ENCODE peak calls at places on chromosomes 6 and 20, in ten cellular contexts. One of them, this sample, is unnamed.

GRCh38 chr20:43831496-43832065 is 83.1 kb upstream of the TOX2 start:
- DNase-seq in EH: no peak
- DNase-seq in midbrain: no peak
- DNase-seq in EL: no peak
- DNase-seq in RWPE1: no peak
- DNase-seq in right cardiac atrium: no peak
- DNase-seq in fibroblast of the aortic adventitia: no peak
- DNase-seq in stromal cell of bone marrow: no peak
- DNase-seq in NCI-H1930: no peak
- DNase-seq in GM23338: no peak
- DNase-seq in this sample: no peak

GRCh38 chr6:8017705-8018104 is 46.5 kb downstream of the BLOC1S5 start:
- DNase-seq in NCI-H1930: no peak
- DNase-seq in stromal cell of bone marrow: no peak
- DNase-seq in right cardiac atrium: no peak
- DNase-seq in EL: no peak
- DNase-seq in midbrain: no peak
- DNase-seq in EH: no peak
- DNase-seq in RWPE1: no peak
- DNase-seq in fibroblast of the aortic adventitia: no peak
- DNase-seq in GM23338: no peak
- DNase-seq in this sample: no peak

GRCh38 chr6:32796848-32797776 is 19.7 kb downstream of the HLA-DOB start:
- DNase-seq in EH: peak
- DNase-seq in stromal cell of bone marrow: peak
- DNase-seq in NCI-H1930: peak
- DNase-seq in RWPE1: peak
- DNase-seq in fibroblast of the aortic adventitia: peak
- DNase-seq in right cardiac atrium: peak
- DNase-seq in GM23338: peak
- DNase-seq in EL: peak
- DNase-seq in midbrain: peak
- DNase-seq in this sample: peak

GRCh38 chr20:52190437-52191131 is 995 bp downstream of the ZFP64 start:
- DNase-seq in stromal cell of bone marrow: peak
- DNase-seq in fibroblast of the aortic adventitia: peak
- DNase-seq in GM23338: peak
- DNase-seq in right cardiac atrium: no peak
- DNase-seq in midbrain: peak
- DNase-seq in RWPE1: peak
- DNase-seq in EH: peak
- DNase-seq in EL: peak
- DNase-seq in NCI-H1930: no peak
- DNase-seq in this sample: peak

GRCh38 chr20:33640287-33640686 is 21.8 kb upstream of the C20orf144 start:
- DNase-seq in EH: no peak
- DNase-seq in midbrain: no peak
- DNase-seq in NCI-H1930: no peak
- DNase-seq in right cardiac atrium: no peak
- DNase-seq in stromal cell of bone marrow: no peak
- DNase-seq in fibroblast of the aortic adventitia: no peak
- DNase-seq in RWPE1: no peak
- DNase-seq in EL: no peak
- DNase-seq in GM23338: no peak
- DNase-seq in this sample: no peak

GRCh38 chr6:161631676-161632194 is 357.9 kb upstream of the AGPAT4 start:
- DNase-seq in GM23338: no peak
- DNase-seq in right cardiac atrium: no peak
- DNase-seq in NCI-H1930: no peak
- DNase-seq in EH: peak
- DNase-seq in RWPE1: no peak
- DNase-seq in fibroblast of the aortic adventitia: peak
- DNase-seq in stromal cell of bone marrow: peak
- DNase-seq in midbrain: no peak
- DNase-seq in EL: peak
- DNase-seq in this sample: no peak

GRCh38 chr6:33018904-33019303 is 9.5 kb upstream of the HLA-DOA start:
- DNase-seq in midbrain: peak
- DNase-seq in EH: peak
- DNase-seq in GM23338: peak
- DNase-seq in right cardiac atrium: peak
- DNase-seq in fibroblast of the aortic adventitia: peak
- DNase-seq in RWPE1: no peak
- DNase-seq in stromal cell of bone marrow: peak
- DNase-seq in NCI-H1930: no peak
- DNase-seq in EL: peak
- DNase-seq in this sample: peak

GRCh38 chr20:59614714-59615113 is 10.4 kb downstream of the PHACTR3 start:
- DNase-seq in GM23338: no peak
- DNase-seq in NCI-H1930: no peak
- DNase-seq in right cardiac atrium: no peak
- DNase-seq in fibroblast of the aortic adventitia: no peak
- DNase-seq in RWPE1: no peak
- DNase-seq in midbrain: no peak
- DNase-seq in stromal cell of bone marrow: no peak
- DNase-seq in EH: no peak
- DNase-seq in EL: no peak
- DNase-seq in this sample: no peak

GRCh38 chr6:121584591-121585369 is 149.3 kb downstream of the GJA1 start:
- DNase-seq in right cardiac atrium: no peak
- DNase-seq in midbrain: no peak
- DNase-seq in EH: peak
- DNase-seq in NCI-H1930: no peak
- DNase-seq in stromal cell of bone marrow: peak
- DNase-seq in GM23338: no peak
- DNase-seq in RWPE1: no peak
- DNase-seq in EL: no peak
- DNase-seq in fibroblast of the aortic adventitia: peak
- DNase-seq in this sample: peak

GRCh38 chr20:52410746-52411317 is 219.3 kb upstream of the ZFP64 start:
- DNase-seq in midbrain: no peak
- DNase-seq in EH: no peak
- DNase-seq in right cardiac atrium: no peak
- DNase-seq in EL: no peak
- DNase-seq in stromal cell of bone marrow: peak
- DNase-seq in GM23338: no peak
- DNase-seq in NCI-H1930: no peak
- DNase-seq in RWPE1: no peak
- DNase-seq in fibroblast of the aortic adventitia: no peak
- DNase-seq in this sample: no peak

GRCh38 chr6:44735631-44735963 is 348.1 kb downstream of the CDC5L start:
- DNase-seq in GM23338: no peak
- DNase-seq in EL: peak
- DNase-seq in EH: peak
- DNase-seq in NCI-H1930: no peak
- DNase-seq in fibroblast of the aortic adventitia: peak
- DNase-seq in stromal cell of bone marrow: no peak
- DNase-seq in midbrain: no peak
- DNase-seq in RWPE1: peak
- DNase-seq in right cardiac atrium: no peak
- DNase-seq in this sample: no peak

GRCh38 chr6:667253-667927 is 10.5 kb upstream of the HUS1B start:
- DNase-seq in EH: no peak
- DNase-seq in GM23338: no peak
- DNase-seq in fibroblast of the aortic adventitia: no peak
- DNase-seq in NCI-H1930: no peak
- DNase-seq in EL: no peak
- DNase-seq in right cardiac atrium: no peak
- DNase-seq in RWPE1: no peak
- DNase-seq in midbrain: no peak
- DNase-seq in stromal cell of bone marrow: no peak
- DNase-seq in this sample: no peak

GRCh38 chr20:47258745-47259695 is 97.5 kb downstream of the ZMYND8 start:
- DNase-seq in NCI-H1930: no peak
- DNase-seq in EL: peak
- DNase-seq in fibroblast of the aortic adventitia: peak
- DNase-seq in RWPE1: no peak
- DNase-seq in midbrain: no peak
- DNase-seq in right cardiac atrium: peak
- DNase-seq in stromal cell of bone marrow: peak
- DNase-seq in EH: peak
- DNase-seq in GM23338: no peak
- DNase-seq in this sample: peak

GRCh38 chr6:42100029-42100901 is 42.2 kb downstream of the C6orf132 start:
- DNase-seq in EH: peak
- DNase-seq in RWPE1: peak
- DNase-seq in right cardiac atrium: no peak
- DNase-seq in midbrain: no peak
- DNase-seq in EL: peak
- DNase-seq in GM23338: no peak
- DNase-seq in NCI-H1930: no peak
- DNase-seq in stromal cell of bone marrow: peak
- DNase-seq in fibroblast of the aortic adventitia: peak
- DNase-seq in this sample: no peak

GRCh38 chr6:155201461-155202226 is 62.2 kb upstream of the CLDN20 start:
- DNase-seq in stromal cell of bone marrow: peak
- DNase-seq in fibroblast of the aortic adventitia: peak
- DNase-seq in right cardiac atrium: no peak
- DNase-seq in GM23338: no peak
- DNase-seq in EH: peak
- DNase-seq in RWPE1: peak
- DNase-seq in midbrain: no peak
- DNase-seq in EL: peak
- DNase-seq in NCI-H1930: no peak
- DNase-seq in this sample: no peak

GRCh38 chr6:87722831-87723726 is 21.0 kb upstream of the AKIRIN2 start:
- DNase-seq in GM23338: peak
- DNase-seq in NCI-H1930: no peak
- DNase-seq in right cardiac atrium: peak
- DNase-seq in EL: peak
- DNase-seq in midbrain: peak
- DNase-seq in fibroblast of the aortic adventitia: peak
- DNase-seq in EH: peak
- DNase-seq in RWPE1: peak
- DNase-seq in stromal cell of bone marrow: peak
- DNase-seq in this sample: peak

GRCh38 chr6:31172973-31173384 is 2.5 kb upstream of the POU5F1 start:
- DNase-seq in RWPE1: no peak
- DNase-seq in NCI-H1930: no peak
- DNase-seq in right cardiac atrium: no peak
- DNase-seq in fibroblast of the aortic adventitia: no peak
- DNase-seq in GM23338: peak
- DNase-seq in EL: no peak
- DNase-seq in EH: no peak
- DNase-seq in stromal cell of bone marrow: no peak
- DNase-seq in midbrain: no peak
- DNase-seq in this sample: no peak

GRCh38 chr20:48648482-48649051 is 179.2 kb downstream of the PREX1 start:
- DNase-seq in EL: no peak
- DNase-seq in fibroblast of the aortic adventitia: no peak
- DNase-seq in stromal cell of bone marrow: no peak
- DNase-seq in EH: no peak
- DNase-seq in RWPE1: peak
- DNase-seq in NCI-H1930: no peak
- DNase-seq in right cardiac atrium: no peak
- DNase-seq in midbrain: no peak
- DNase-seq in GM23338: no peak
- DNase-seq in this sample: no peak

GRCh38 chr20:17680128-17680835 is 1.8 kb downstream of the RRBP1 start:
- DNase-seq in fibroblast of the aortic adventitia: peak
- DNase-seq in GM23338: peak
- DNase-seq in midbrain: no peak
- DNase-seq in NCI-H1930: no peak
- DNase-seq in EL: peak
- DNase-seq in EH: peak
- DNase-seq in RWPE1: peak
- DNase-seq in right cardiac atrium: peak
- DNase-seq in stromal cell of bone marrow: no peak
- DNase-seq in this sample: no peak

GRCh38 chr6:125945378-125946141 is 11.0 kb upstream of the HINT3 start:
- DNase-seq in EH: peak
- DNase-seq in right cardiac atrium: peak
- DNase-seq in fibroblast of the aortic adventitia: peak
- DNase-seq in midbrain: no peak
- DNase-seq in RWPE1: no peak
- DNase-seq in GM23338: no peak
- DNase-seq in NCI-H1930: no peak
- DNase-seq in stromal cell of bone marrow: no peak
- DNase-seq in EL: peak
- DNase-seq in this sample: no peak

GRCh38 chr6:7229376-7230326 is 83.3 kb downstream of the SSR1 start:
- DNase-seq in stromal cell of bone marrow: no peak
- DNase-seq in EL: no peak
- DNase-seq in midbrain: no peak
- DNase-seq in RWPE1: no peak
- DNase-seq in NCI-H1930: no peak
- DNase-seq in fibroblast of the aortic adventitia: no peak
- DNase-seq in GM23338: no peak
- DNase-seq in right cardiac atrium: no peak
- DNase-seq in EH: no peak
- DNase-seq in this sample: no peak

GRCh38 chr20:5662769-5663168 is 87.4 kb upstream of the SHLD1 start:
- DNase-seq in GM23338: no peak
- DNase-seq in stromal cell of bone marrow: no peak
- DNase-seq in EL: no peak
- DNase-seq in midbrain: no peak
- DNase-seq in RWPE1: no peak
- DNase-seq in EH: no peak
- DNase-seq in right cardiac atrium: no peak
- DNase-seq in NCI-H1930: no peak
- DNase-seq in fibroblast of the aortic adventitia: no peak
- DNase-seq in this sample: no peak

GRCh38 chr20:35434085-35435005 is 3.7 kb downstream of the GDF5 start:
- DNase-seq in EL: no peak
- DNase-seq in GM23338: no peak
- DNase-seq in right cardiac atrium: peak
- DNase-seq in stromal cell of bone marrow: no peak
- DNase-seq in RWPE1: no peak
- DNase-seq in midbrain: no peak
- DNase-seq in fibroblast of the aortic adventitia: peak
- DNase-seq in NCI-H1930: no peak
- DNase-seq in EH: no peak
- DNase-seq in this sample: no peak

GRCh38 chr6:46903175-46903574 is 18.6 kb downstream of the ADGRF5 start:
- DNase-seq in GM23338: peak
- DNase-seq in midbrain: no peak
- DNase-seq in right cardiac atrium: peak
- DNase-seq in fibroblast of the aortic adventitia: no peak
- DNase-seq in RWPE1: no peak
- DNase-seq in EH: no peak
- DNase-seq in EL: no peak
- DNase-seq in NCI-H1930: no peak
- DNase-seq in stromal cell of bone marrow: no peak
- DNase-seq in this sample: no peak

GRCh38 chr6:100691972-100692371 is 189.2 kb downstream of the ASCC3 start:
- DNase-seq in RWPE1: no peak
- DNase-seq in fibroblast of the aortic adventitia: no peak
- DNase-seq in stromal cell of bone marrow: no peak
- DNase-seq in EL: no peak
- DNase-seq in right cardiac atrium: no peak
- DNase-seq in midbrain: no peak
- DNase-seq in GM23338: no peak
- DNase-seq in NCI-H1930: no peak
- DNase-seq in EH: peak
- DNase-seq in this sample: no peak

GRCh38 chr6:141874930-141875602 is 257.7 kb upstream of the GJE1 start:
- DNase-seq in stromal cell of bone marrow: peak
- DNase-seq in GM23338: no peak
- DNase-seq in RWPE1: no peak
- DNase-seq in midbrain: no peak
- DNase-seq in EL: peak
- DNase-seq in EH: peak
- DNase-seq in NCI-H1930: no peak
- DNase-seq in right cardiac atrium: no peak
- DNase-seq in fibroblast of the aortic adventitia: peak
- DNase-seq in this sample: no peak

GRCh38 chr6:32116674-32117073 is 7.5 kb upstream of the TNXB start:
- DNase-seq in right cardiac atrium: no peak
- DNase-seq in NCI-H1930: no peak
- DNase-seq in GM23338: peak
- DNase-seq in EH: peak
- DNase-seq in EL: peak
- DNase-seq in fibroblast of the aortic adventitia: no peak
- DNase-seq in RWPE1: no peak
- DNase-seq in stromal cell of bone marrow: no peak
- DNase-seq in midbrain: no peak
- DNase-seq in this sample: no peak

GRCh38 chr6:5679696-5680494 is 326.8 kb downstream of the NRN1 start:
- DNase-seq in stromal cell of bone marrow: no peak
- DNase-seq in midbrain: no peak
- DNase-seq in EH: no peak
- DNase-seq in EL: no peak
- DNase-seq in fibroblast of the aortic adventitia: no peak
- DNase-seq in RWPE1: no peak
- DNase-seq in right cardiac atrium: no peak
- DNase-seq in NCI-H1930: no peak
- DNase-seq in GM23338: no peak
- DNase-seq in this sample: no peak